ENCODE peak calls at places on chromosomes 5 and 9, in eight cellular contexts. H is H7; Y is T-helper 2 cell; O is endothelial cell of umbilical vein; L is left ventricle myocardium superior; G is kidney glomerular epithelial cell; A is NK-92 treated with Interleukin-12 subunit alpha and Interleukin-12 subunit beta, amount 100 ng/mL, for 24 hours; N is NCI-H460. R is an unnamed sample.

GRCh38 chr5:89043676-89044075 is 160.7 kb upstream of the MEF2C start:
- DNase-seq in H (no peak), Y (no peak), O (peak), L (no peak), G (peak), A (no peak), N (no peak), R (peak)

GRCh38 chr5:163506726-163507125 is 1.3 kb downstream of the MAT2B start:
- DNase-seq in H (no peak), Y (no peak), O (peak), L (no peak), G (peak), A (no peak), N (no peak), R (peak)

GRCh38 chr5:87099246-87099914 is 168.3 kb upstream of the RASA1 start:
- DNase-seq in H (no peak), Y (no peak), O (no peak), L (no peak), G (peak), A (no peak), N (no peak), R (no peak)

GRCh38 chr5:13328316-13328715 is 616.2 kb downstream of the DNAH5 start:
- DNase-seq in H (no peak), Y (no peak), O (no peak), L (no peak), G (no peak), A (no peak), N (no peak), R (no peak)

GRCh38 chr5:72149742-72150141 is 42.5 kb downstream of the MAP1B start:
- DNase-seq in H (no peak), Y (no peak), O (no peak), L (no peak), G (no peak), A (no peak), N (no peak), R (no peak)

GRCh38 chr9:106350777-106351176 is 512.2 kb upstream of the ZNF462 start:
- DNase-seq in H (no peak), Y (no peak), O (no peak), L (no peak), G (no peak), A (no peak), N (no peak), R (no peak)

GRCh38 chr5:143870871-143871632 is 59.1 kb downstream of the HMHB1 start:
- DNase-seq in H (no peak), Y (no peak), O (no peak), L (no peak), G (peak), A (no peak), N (no peak), R (peak)

GRCh38 chr5:56264417-56265025 is 31.4 kb upstream of the ANKRD55 start:
- DNase-seq in H (peak), Y (no peak), O (no peak), L (no peak), G (peak), A (no peak), N (peak), R (peak)

GRCh38 chr9:106883626-106884190 is 20.7 kb downstream of the ZNF462 start:
- DNase-seq in H (no peak), Y (no peak), O (no peak), L (no peak), G (no peak), A (no peak), N (no peak), R (peak)

GRCh38 chr9:107299437-107299836 is 16.4 kb downstream of the RAD23B start:
- DNase-seq in H (no peak), Y (no peak), O (peak), L (no peak), G (peak), A (no peak), N (no peak), R (no peak)

GRCh38 chr5:3127423-3127911 is 376.0 kb upstream of the IRX2 start:
- DNase-seq in H (no peak), Y (no peak), O (no peak), L (no peak), G (no peak), A (no peak), N (no peak), R (no peak)

GRCh38 chr5:176692326-176692725 is 45.0 kb downstream of the TSPAN17 start:
- DNase-seq in H (no peak), Y (no peak), O (no peak), L (no peak), G (no peak), A (no peak), N (no peak), R (no peak)

GRCh38 chr9:2390028-2390427 is 231.6 kb upstream of the VLDLR start:
- DNase-seq in H (no peak), Y (no peak), O (no peak), L (no peak), G (no peak), A (no peak), N (no peak), R (no peak)

GRCh38 chr5:154031923-154032489 is 6.7 kb downstream of the FAM114A2 start:
- DNase-seq in H (no peak), Y (no peak), O (no peak), L (no peak), G (no peak), A (no peak), N (no peak), R (no peak)

GRCh38 chr5:115542651-115543364 is 1.8 kb downstream of the FEM1C start:
- DNase-seq in H (peak), Y (no peak), O (peak), L (no peak), G (no peak), A (no peak), N (no peak), R (no peak)

GRCh38 chr9:128150594-128151342 is 1.5 kb downstream of the LCN2 start:
- DNase-seq in H (peak), Y (no peak), O (no peak), L (peak), G (no peak), A (no peak), N (no peak), R (no peak)

GRCh38 chr5:168654225-168654624 is 75.1 kb upstream of the PANK3 start:
- DNase-seq in H (no peak), Y (no peak), O (peak), L (peak), G (no peak), A (no peak), N (no peak), R (no peak)

GRCh38 chr9:88874391-88874790 is 116.9 kb upstream of the S1PR3 start:
- DNase-seq in H (no peak), Y (no peak), O (no peak), L (no peak), G (no peak), A (no peak), N (peak), R (no peak)

GRCh38 chr5:72101828-72102227 is 5.4 kb upstream of the MAP1B start:
- DNase-seq in H (no peak), Y (no peak), O (no peak), L (no peak), G (no peak), A (no peak), N (no peak), R (no peak)

GRCh38 chr5:55989860-55990259 is 4.9 kb downstream of the IL6ST start:
- DNase-seq in H (no peak), Y (no peak), O (no peak), L (no peak), G (no peak), A (no peak), N (no peak), R (no peak)

GRCh38 chr9:125835655-125836054 is 88.5 kb downstream of the PBX3 start:
- DNase-seq in H (no peak), Y (no peak), O (peak), L (no peak), G (no peak), A (no peak), N (no peak), R (no peak)

GRCh38 chr9:126752376-126752775 is 52.5 kb upstream of the ZBTB43 start:
- DNase-seq in H (peak), Y (no peak), O (no peak), L (no peak), G (no peak), A (no peak), N (no peak), R (no peak)

GRCh38 chr5:151618907-151619306 is 27.8 kb upstream of the FAT2 start:
- DNase-seq in H (no peak), Y (no peak), O (no peak), L (no peak), G (no peak), A (no peak), N (no peak), R (no peak)

GRCh38 chr9:110977259-110977709 is 61.0 kb downstream of the LPAR1 start:
- DNase-seq in H (no peak), Y (no peak), O (peak), L (no peak), G (no peak), A (no peak), N (no peak), R (peak)

R was measured in RCC 7860.